ENCODE peak calls at places on chromosome 14, in ten cellular contexts. V, E, M, U, D, Z, Y, J, N and K are unnamed samples.
A peak's percentile ranks its signal among the peaks of the same experiment; 100 is the strongest.

GRCh38 chr14:71452535-71452934 is 479.7 kb upstream of the RGS6 start:
- DNase-seq in J (no peak), D (no peak), Y (no peak), V (no peak), Z (no peak), E (no peak), M (no peak), N (no peak), U (no peak), K (no peak)

GRCh38 chr14:68111733-68112270 is 292.2 kb downstream of the RAD51B start:
- DNase-seq in N (no peak), M (no peak), E (no peak), Z (no peak), D (no peak), U (no peak), J (no peak), V (no peak), Y (no peak), K (no peak)

GRCh38 chr14:68662395-68662794 is 130.5 kb downstream of the ZFP36L1 start:
- DNase-seq in Z (no peak), Y (no peak), V (no peak), U (no peak), N (no peak), D (no peak), E (no peak), M (no peak), J (no peak), K (no peak)

GRCh38 chr14:100578552-100578951 is 8.7 kb downstream of the BEGAIN start:
- DNase-seq in E (no peak), J (no peak), U (no peak), M (no peak), Z (no peak), N (no peak), D (no peak), V (no peak), Y (no peak), K (no peak)

GRCh38 chr14:34301107-34301734 is 160.8 kb downstream of the SPTSSA start:
- DNase-seq in Z (no peak), D (no peak), N (peak; percentile 49), U (peak; percentile 8), M (no peak), Y (peak; percentile 54), J (no peak), E (no peak), V (peak; percentile 76), K (peak; percentile 49)

GRCh38 chr14:24307575-24308341 is at the start of gene CIDEB:
- DNase-seq in V (peak; percentile 76), U (peak; percentile 80), Y (peak; percentile 99), Z (peak; percentile 74), N (peak; percentile 87), E (peak; percentile 86), M (peak; percentile 86), J (no peak), D (peak; percentile 77), K (peak; percentile 52)

GRCh38 chr14:78254911-78255431 is 84.8 kb downstream of the NRXN3 start:
- DNase-seq in U (no peak), M (no peak), J (no peak), D (no peak), V (no peak), E (no peak), Y (no peak), N (no peak), Z (no peak), K (no peak)

GRCh38 chr14:75282166-75282547 is 3.5 kb downstream of the FOS start:
- DNase-seq in J (no peak), E (peak; percentile 59), U (no peak), N (no peak), D (no peak), Y (no peak), V (no peak), Z (no peak), M (no peak), K (no peak)

GRCh38 chr14:72196237-72196636 is 264.0 kb downstream of the RGS6 start:
- DNase-seq in Z (no peak), D (no peak), E (no peak), M (no peak), V (no peak), J (no peak), Y (no peak), U (no peak), N (no peak), K (no peak)

GRCh38 chr14:81162941-81163340 is 57.8 kb downstream of the GTF2A1 start:
- DNase-seq in J (no peak), M (no peak), V (no peak), U (peak; percentile 58), D (no peak), Y (no peak), E (no peak), Z (no peak), N (no peak), K (no peak)

GRCh38 chr14:88426271-88426670 is 40.8 kb downstream of the SPATA7 start:
- DNase-seq in J (no peak), E (no peak), Z (no peak), N (no peak), D (no peak), V (peak; percentile 3), M (no peak), Y (no peak), U (no peak), K (no peak)

GRCh38 chr14:91164676-91165075 is 50.8 kb downstream of the DGLUCY start:
- DNase-seq in E (peak; percentile 73), N (no peak), V (no peak), D (no peak), Z (peak; percentile 91), Y (no peak), M (no peak), U (peak; percentile 83), J (peak; percentile 84), K (no peak)

GRCh38 chr14:68476212-68476964 is 316.5 kb downstream of the ZFP36L1 start:
- DNase-seq in J (no peak), U (no peak), Y (peak; percentile 45), D (peak; percentile 89), N (no peak), M (peak; percentile 89), V (peak; percentile 24), E (peak; percentile 35), Z (no peak), K (peak; percentile 72)

GRCh38 chr14:62304172-62304571 is 542.0 kb downstream of the SNAPC1 start:
- DNase-seq in Y (peak; percentile 1), U (no peak), V (no peak), M (no peak), Z (no peak), J (no peak), D (no peak), N (no peak), E (no peak), K (no peak)

GRCh38 chr14:101982621-101983020 is 18.2 kb downstream of the DYNC1H1 start:
- DNase-seq in D (no peak), N (no peak), J (no peak), Z (no peak), Y (no peak), M (no peak), V (no peak), E (no peak), U (no peak), K (no peak)

GRCh38 chr14:101122114-101122854 is 218.8 kb upstream of the RTL1 start:
- DNase-seq in M (no peak), V (no peak), J (no peak), U (no peak), Y (no peak), E (no peak), N (peak; percentile 8), D (peak; percentile 42), Z (peak; percentile 11), K (no peak)

GRCh38 chr14:50311337-50311973 is 574 bp downstream of the L2HGDH start:
- DNase-seq in D (no peak), U (no peak), Z (no peak), V (no peak), J (no peak), N (peak; percentile 87), Y (peak; percentile 5), E (no peak), M (no peak), K (peak; percentile 8)

GRCh38 chr14:105389976-105390848 is 8.1 kb upstream of the TEX22 start:
- DNase-seq in Y (no peak), M (no peak), U (peak; percentile 66), E (no peak), V (no peak), J (no peak), D (no peak), Z (no peak), N (no peak), K (no peak)

GRCh38 chr14:105390849-105391500 is 7.4 kb upstream of the TEX22 start:
- DNase-seq in U (no peak), Z (no peak), M (no peak), V (no peak), Y (no peak), E (no peak), D (no peak), J (no peak), N (no peak), K (no peak)

GRCh38 chr14:105388976-105389375 is 9.4 kb upstream of the TEX22 start:
- DNase-seq in D (no peak), M (no peak), Y (no peak), V (no peak), Z (no peak), E (no peak), J (no peak), U (no peak), N (no peak), K (no peak)

GRCh38 chr14:105388110-105388951 is 10.0 kb upstream of the TEX22 start:
- DNase-seq in Y (no peak), J (no peak), N (no peak), Z (no peak), D (no peak), E (no peak), V (no peak), U (peak; percentile 75), M (no peak), K (no peak)

GRCh38 chr14:105389534-105389933 is 8.8 kb upstream of the TEX22 start:
- DNase-seq in J (no peak), V (no peak), N (no peak), Z (no peak), U (no peak), M (no peak), D (no peak), Y (no peak), E (no peak), K (no peak)
- H3K27ac ChIP-seq in J (peak overlapping the region; percentile 78), V (no peak overlapping the region), N (no peak overlapping the region), Z (peak overlapping the region; percentile 67), U (peak overlapping the region; percentile 70), M (peak overlapping the region; percentile 77), D (peak overlapping the region; percentile 52), Y (no peak overlapping the region), E (no peak overlapping the region), K (no peak overlapping the region)

GRCh38 chr14:41047763-41048162 is 558.9 kb upstream of the LRFN5 start:
- DNase-seq in U (no peak), J (no peak), V (no peak), Z (no peak), M (no peak), N (no peak), Y (no peak), E (no peak), D (no peak), K (no peak)
- TF ChIP-seq POLR2AphosphoS5 in U (no peak), J (no peak), V (no peak), Z (no peak), M (no peak), N (no peak), Y (no peak), E (no peak), D (no peak), K (no peak)

GRCh38 chr14:32497233-32497632 is 168.1 kb downstream of the AKAP6 start:
- DNase-seq in N (no peak), U (no peak), D (no peak), Y (no peak), V (no peak), J (no peak), Z (no peak), E (no peak), M (no peak), K (no peak)
- H3K27ac ChIP-seq in N (peak overlapping the region; percentile 73), U (no peak overlapping the region), D (peak overlapping the region; percentile 71), Y (no peak overlapping the region), V (no peak overlapping the region), J (no peak overlapping the region), Z (no peak overlapping the region), E (peak overlapping the region; percentile 63), M (no peak overlapping the region), K (no peak overlapping the region)

GRCh38 chr14:22898302-22898894 is 15.4 kb downstream of the REM2 start:
- DNase-seq in E (no peak), N (no peak), D (no peak), Z (no peak), J (no peak), M (no peak), U (no peak), V (no peak), Y (no peak), K (no peak)
- TF ChIP-seq POLR2AphosphoS5 in E (no peak), N (no peak), D (peak; percentile 51), Z (no peak), J (no peak), M (no peak), U (no peak), V (no peak), Y (no peak), K (no peak)